ENCODE peak calls at places on chromosomes 7 and 10, in nine cellular contexts. One of them, this sample, is unnamed.

GRCh38 chr10:23338155-23338828 is 6.3 kb downstream of the C10orf67 start:
- DNase-seq in RWPE1: no peak
- DNase-seq in pancreas: peak
- DNase-seq in OCI-LY7: no peak
- DNase-seq in HepG2: peak
- DNase-seq in psoas muscle: no peak
- DNase-seq in endodermal cell: peak
- DNase-seq in fibroblast of the aortic adventitia: no peak
- DNase-seq in GM06990: no peak
- DNase-seq in this sample: no peak

GRCh38 chr7:12028508-12028907 is 182.6 kb upstream of the TMEM106B start:
- DNase-seq in RWPE1: no peak
- DNase-seq in HepG2: no peak
- DNase-seq in GM06990: no peak
- DNase-seq in pancreas: no peak
- DNase-seq in endodermal cell: no peak
- DNase-seq in OCI-LY7: no peak
- DNase-seq in fibroblast of the aortic adventitia: peak
- DNase-seq in psoas muscle: no peak
- DNase-seq in this sample: no peak

GRCh38 chr7:107037866-107038598 is 6.5 kb upstream of the PRKAR2B start:
- DNase-seq in psoas muscle: no peak
- DNase-seq in HepG2: no peak
- DNase-seq in OCI-LY7: no peak
- DNase-seq in pancreas: no peak
- DNase-seq in GM06990: no peak
- DNase-seq in fibroblast of the aortic adventitia: no peak
- DNase-seq in RWPE1: no peak
- DNase-seq in endodermal cell: no peak
- DNase-seq in this sample: no peak

GRCh38 chr7:73722785-73723184 is 3.3 kb upstream of the STX1A start:
- DNase-seq in HepG2: no peak
- DNase-seq in OCI-LY7: no peak
- DNase-seq in psoas muscle: no peak
- DNase-seq in GM06990: no peak
- DNase-seq in RWPE1: no peak
- DNase-seq in endodermal cell: no peak
- DNase-seq in fibroblast of the aortic adventitia: no peak
- DNase-seq in pancreas: no peak
- DNase-seq in this sample: no peak

GRCh38 chr7:107103369-107103768 is 58.9 kb downstream of the PRKAR2B start:
- DNase-seq in HepG2: no peak
- DNase-seq in endodermal cell: no peak
- DNase-seq in psoas muscle: no peak
- DNase-seq in RWPE1: peak
- DNase-seq in fibroblast of the aortic adventitia: no peak
- DNase-seq in GM06990: no peak
- DNase-seq in OCI-LY7: peak
- DNase-seq in pancreas: no peak
- DNase-seq in this sample: no peak

GRCh38 chr10:86287966-86288579 is 78.5 kb downstream of the GRID1 start:
- DNase-seq in GM06990: no peak
- DNase-seq in fibroblast of the aortic adventitia: no peak
- DNase-seq in RWPE1: no peak
- DNase-seq in pancreas: peak
- DNase-seq in OCI-LY7: peak
- DNase-seq in HepG2: no peak
- DNase-seq in endodermal cell: peak
- DNase-seq in psoas muscle: no peak
- DNase-seq in this sample: no peak

GRCh38 chr10:34994565-34995142 is 95.5 kb downstream of the CUL2 start:
- DNase-seq in fibroblast of the aortic adventitia: peak
- DNase-seq in HepG2: peak
- DNase-seq in psoas muscle: no peak
- DNase-seq in pancreas: peak
- DNase-seq in RWPE1: peak
- DNase-seq in GM06990: peak
- DNase-seq in endodermal cell: peak
- DNase-seq in OCI-LY7: peak
- DNase-seq in this sample: peak

GRCh38 chr10:114541081-114541833 is 116.8 kb downstream of the ABLIM1 start:
- DNase-seq in psoas muscle: peak
- DNase-seq in OCI-LY7: peak
- DNase-seq in pancreas: peak
- DNase-seq in endodermal cell: no peak
- DNase-seq in HepG2: no peak
- DNase-seq in RWPE1: no peak
- DNase-seq in GM06990: no peak
- DNase-seq in fibroblast of the aortic adventitia: peak
- DNase-seq in this sample: no peak

GRCh38 chr7:1745576-1746490 is 75.8 kb downstream of the ELFN1 start:
- DNase-seq in pancreas: no peak
- DNase-seq in OCI-LY7: no peak
- DNase-seq in fibroblast of the aortic adventitia: no peak
- DNase-seq in endodermal cell: no peak
- DNase-seq in GM06990: no peak
- DNase-seq in HepG2: no peak
- DNase-seq in psoas muscle: no peak
- DNase-seq in RWPE1: no peak
- DNase-seq in this sample: no peak

GRCh38 chr7:28586736-28587135 is 174.4 kb downstream of the CREB5 start:
- DNase-seq in pancreas: no peak
- DNase-seq in endodermal cell: no peak
- DNase-seq in psoas muscle: no peak
- DNase-seq in fibroblast of the aortic adventitia: no peak
- DNase-seq in HepG2: no peak
- DNase-seq in OCI-LY7: no peak
- DNase-seq in GM06990: no peak
- DNase-seq in RWPE1: peak
- DNase-seq in this sample: no peak

GRCh38 chr10:16887565-16887964 is 70.3 kb upstream of the RSU1 start:
- DNase-seq in endodermal cell: no peak
- DNase-seq in pancreas: no peak
- DNase-seq in GM06990: no peak
- DNase-seq in fibroblast of the aortic adventitia: peak
- DNase-seq in HepG2: no peak
- DNase-seq in psoas muscle: no peak
- DNase-seq in RWPE1: no peak
- DNase-seq in OCI-LY7: no peak
- DNase-seq in this sample: no peak

GRCh38 chr10:68489919-68490318 is 18.1 kb upstream of the DNA2 start:
- DNase-seq in pancreas: no peak
- DNase-seq in GM06990: no peak
- DNase-seq in OCI-LY7: no peak
- DNase-seq in fibroblast of the aortic adventitia: no peak
- DNase-seq in RWPE1: no peak
- DNase-seq in psoas muscle: no peak
- DNase-seq in HepG2: no peak
- DNase-seq in endodermal cell: no peak
- DNase-seq in this sample: no peak

GRCh38 chr7:108515013-108515412 is 10.9 kb downstream of the PNPLA8 start:
- DNase-seq in RWPE1: no peak
- DNase-seq in HepG2: no peak
- DNase-seq in GM06990: no peak
- DNase-seq in fibroblast of the aortic adventitia: no peak
- DNase-seq in psoas muscle: no peak
- DNase-seq in pancreas: no peak
- DNase-seq in endodermal cell: no peak
- DNase-seq in OCI-LY7: no peak
- DNase-seq in this sample: no peak

GRCh38 chr7:6621195-6622128 is 6.1 kb downstream of the ZNF853 start:
- DNase-seq in OCI-LY7: peak
- DNase-seq in fibroblast of the aortic adventitia: no peak
- DNase-seq in pancreas: no peak
- DNase-seq in psoas muscle: no peak
- DNase-seq in RWPE1: no peak
- DNase-seq in endodermal cell: no peak
- DNase-seq in GM06990: no peak
- DNase-seq in HepG2: no peak
- DNase-seq in this sample: no peak

GRCh38 chr7:50595538-50596102 is 30.4 kb upstream of the DDC start:
- DNase-seq in OCI-LY7: peak
- DNase-seq in HepG2: peak
- DNase-seq in psoas muscle: peak
- DNase-seq in GM06990: no peak
- DNase-seq in fibroblast of the aortic adventitia: peak
- DNase-seq in pancreas: no peak
- DNase-seq in RWPE1: peak
- DNase-seq in endodermal cell: peak
- DNase-seq in this sample: no peak

DNA sequence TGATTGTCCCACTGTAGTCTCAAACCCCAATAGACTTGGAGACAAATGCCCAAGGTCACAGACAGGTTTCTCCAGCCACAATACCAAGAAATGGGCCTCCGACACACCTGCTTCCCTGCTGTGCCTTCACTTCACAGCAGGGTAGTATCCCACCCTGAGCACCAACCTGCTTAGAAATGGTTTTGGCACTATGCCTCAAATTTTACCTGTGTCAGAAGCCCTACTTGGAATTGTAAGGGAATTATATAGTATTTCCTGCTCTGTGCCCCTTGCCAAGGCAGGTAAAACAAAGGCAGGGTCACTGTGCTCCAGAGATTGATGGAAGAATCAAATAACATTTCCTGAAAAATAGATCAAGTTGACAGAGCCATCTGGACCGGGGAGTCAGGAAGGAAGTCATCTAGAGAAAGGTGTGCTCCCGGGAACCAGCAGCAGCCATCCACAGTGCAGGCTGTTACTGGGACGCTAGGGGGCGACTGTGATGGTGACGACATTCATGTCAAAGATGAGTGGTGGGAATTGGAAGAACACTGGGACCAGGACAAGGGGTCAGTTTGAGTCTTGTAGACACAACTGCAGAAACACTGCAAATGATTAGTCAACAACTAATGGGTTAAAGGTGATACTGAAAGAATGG is 117.8 kb upstream of the AKR1E2 start:
- DNase-seq in OCI-LY7: peak
- DNase-seq in HepG2: peak
- DNase-seq in psoas muscle: no peak
- DNase-seq in fibroblast of the aortic adventitia: no peak
- DNase-seq in endodermal cell: peak
- DNase-seq in GM06990: no peak
- DNase-seq in RWPE1: no peak
- DNase-seq in pancreas: peak
- DNase-seq in this sample: no peak
- TF ChIP-seq CTCF in OCI-LY7: peak
- TF ChIP-seq CTCF in HepG2: peak
- TF ChIP-seq CTCF in psoas muscle: no peak
- TF ChIP-seq CTCF in fibroblast of the aortic adventitia: peak
- TF ChIP-seq CTCF in endodermal cell: peak
- TF ChIP-seq CTCF in GM06990: peak
- TF ChIP-seq CTCF in RWPE1: no peak
- TF ChIP-seq CTCF in pancreas: no peak
- TF ChIP-seq CTCF in this sample: peak

GRCh38 chr7:110090113-110090820 is 1000.7 kb upstream of the LRRN3 start:
- DNase-seq in HepG2: peak
- DNase-seq in OCI-LY7: peak
- DNase-seq in GM06990: no peak
- DNase-seq in fibroblast of the aortic adventitia: no peak
- DNase-seq in pancreas: no peak
- DNase-seq in psoas muscle: no peak
- DNase-seq in endodermal cell: no peak
- DNase-seq in RWPE1: no peak
- DNase-seq in this sample: peak
- TF ChIP-seq CTCF in HepG2: peak
- TF ChIP-seq CTCF in OCI-LY7: peak
- TF ChIP-seq CTCF in GM06990: peak
- TF ChIP-seq CTCF in fibroblast of the aortic adventitia: no peak
- TF ChIP-seq CTCF in pancreas: peak
- TF ChIP-seq CTCF in psoas muscle: no peak
- TF ChIP-seq CTCF in endodermal cell: peak
- TF ChIP-seq CTCF in RWPE1: peak
- TF ChIP-seq CTCF in this sample: peak

GRCh38 chr7:41378156-41378555 is 324.7 kb downstream of the INHBA start:
- DNase-seq in OCI-LY7: no peak
- DNase-seq in fibroblast of the aortic adventitia: no peak
- DNase-seq in HepG2: no peak
- DNase-seq in psoas muscle: no peak
- DNase-seq in RWPE1: no peak
- DNase-seq in pancreas: no peak
- DNase-seq in endodermal cell: no peak
- DNase-seq in GM06990: no peak
- DNase-seq in this sample: no peak
- TF ChIP-seq CTCF in OCI-LY7: no peak
- TF ChIP-seq CTCF in fibroblast of the aortic adventitia: no peak
- TF ChIP-seq CTCF in HepG2: no peak
- TF ChIP-seq CTCF in psoas muscle: no peak
- TF ChIP-seq CTCF in RWPE1: no peak
- TF ChIP-seq CTCF in pancreas: no peak
- TF ChIP-seq CTCF in endodermal cell: no peak
- TF ChIP-seq CTCF in GM06990: no peak
- TF ChIP-seq CTCF in this sample: no peak

DNA sequence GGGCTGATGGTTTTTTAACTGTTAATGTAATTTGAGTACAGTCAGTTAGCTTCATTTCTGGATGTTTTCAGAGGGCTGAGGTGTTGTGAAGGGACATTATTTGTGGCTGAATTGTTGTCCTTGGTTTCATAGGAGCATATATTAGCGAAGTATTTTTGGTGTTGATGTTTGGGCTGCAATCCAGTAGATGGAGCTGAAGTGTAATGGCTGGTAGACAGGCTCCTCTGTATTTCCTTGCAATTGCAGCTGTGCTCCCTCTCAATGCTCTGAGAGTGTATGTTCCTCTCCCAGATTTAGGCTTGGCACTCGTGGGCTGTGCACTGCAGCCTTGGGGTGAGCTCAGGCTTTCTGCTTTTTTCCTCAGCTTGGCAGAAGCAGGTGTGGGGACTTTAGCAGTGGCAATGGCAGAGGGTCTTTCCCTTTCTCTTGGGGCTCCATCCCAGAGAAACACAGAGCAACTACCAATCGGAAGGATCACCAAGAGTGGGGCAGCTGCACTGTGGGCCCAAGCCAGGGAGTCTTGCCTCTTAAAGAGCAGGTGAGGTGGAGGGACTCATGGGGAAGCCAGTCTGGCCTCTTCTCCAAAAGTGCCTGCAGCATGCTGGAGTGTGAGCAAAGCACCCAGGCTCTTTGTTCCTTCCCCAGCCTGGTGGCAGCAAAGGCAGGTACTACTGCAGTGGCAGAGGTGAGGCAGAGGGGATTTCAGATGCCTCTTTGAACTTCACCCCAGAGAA is 544.4 kb downstream of the SH2D4B start:
- DNase-seq in GM06990: no peak
- DNase-seq in fibroblast of the aortic adventitia: no peak
- DNase-seq in psoas muscle: no peak
- DNase-seq in RWPE1: no peak
- DNase-seq in OCI-LY7: peak
- DNase-seq in pancreas: no peak
- DNase-seq in endodermal cell: peak
- DNase-seq in HepG2: no peak
- DNase-seq in this sample: no peak
- TF ChIP-seq CTCF in GM06990: peak
- TF ChIP-seq CTCF in fibroblast of the aortic adventitia: no peak
- TF ChIP-seq CTCF in psoas muscle: no peak
- TF ChIP-seq CTCF in RWPE1: no peak
- TF ChIP-seq CTCF in OCI-LY7: peak
- TF ChIP-seq CTCF in pancreas: no peak
- TF ChIP-seq CTCF in endodermal cell: peak
- TF ChIP-seq CTCF in HepG2: peak
- TF ChIP-seq CTCF in this sample: peak